ENCODE peak calls at places on chromosomes 5 and 9, in six cellular contexts. D, N, F, U, G and V are unnamed samples.

GRCh38 chr9:104903609-104904008 is 24.3 kb downstream of the ABCA1 start:
- DNase-seq in D (peak), N (no peak), F (no peak), U (no peak), G (peak), V (no peak)

GRCh38 chr5:95283022-95283615 is 1.8 kb downstream of the MCTP1 start:
- DNase-seq in D (no peak), N (no peak), F (no peak), U (no peak), G (no peak), V (no peak)

GRCh38 chr9:69174645-69175487 is 789 bp downstream of the TJP2 start:
- DNase-seq in D (peak), N (peak), F (peak), U (peak), G (peak), V (peak)

GRCh38 chr5:135308752-135309151 is 90.3 kb downstream of the MACROH2A1 start:
- DNase-seq in D (no peak), N (peak), F (no peak), U (peak), G (peak), V (no peak)

GRCh38 chr5:38935437-38935836 is 89.6 kb downstream of the OSMR start:
- DNase-seq in D (no peak), N (no peak), F (no peak), U (no peak), G (no peak), V (no peak)

GRCh38 chr9:116278326-116278725 is 124.7 kb downstream of the PAPPA start:
- DNase-seq in D (no peak), N (no peak), F (no peak), U (no peak), G (peak), V (no peak)

GRCh38 chr5:75192804-75193203 is 43.9 kb downstream of the ANKRD31 start:
- DNase-seq in D (no peak), N (no peak), F (no peak), U (no peak), G (no peak), V (no peak)

GRCh38 chr9:85024374-85024773 is 354.8 kb downstream of the NTRK2 start:
- DNase-seq in D (no peak), N (no peak), F (no peak), U (no peak), G (no peak), V (no peak)

GRCh38 chr9:90003046-90003355 is 398.2 kb downstream of the GADD45G start:
- DNase-seq in D (no peak), N (peak), F (peak), U (no peak), G (no peak), V (no peak)

GRCh38 chr9:120723547-120723946 is 9.3 kb upstream of the MEGF9 start:
- DNase-seq in D (no peak), N (no peak), F (peak), U (no peak), G (no peak), V (no peak)

GRCh38 chr9:91426123-91426745 is 2.6 kb upstream of the NFIL3 start:
- DNase-seq in D (peak), N (no peak), F (no peak), U (peak), G (no peak), V (peak)

GRCh38 chr9:15720861-15721260 is 168.0 kb downstream of the CCDC171 start:
- DNase-seq in D (no peak), N (no peak), F (no peak), U (no peak), G (no peak), V (no peak)

GRCh38 chr5:42620579-42621216 is 135.9 kb upstream of the CCDC152 start:
- DNase-seq in D (no peak), N (no peak), F (no peak), U (no peak), G (no peak), V (no peak)

GRCh38 chr5:41503860-41504259 is 6.5 kb downstream of the PLCXD3 start:
- DNase-seq in D (no peak), N (no peak), F (no peak), U (no peak), G (no peak), V (no peak)

GRCh38 chr9:137354845-137355420 is 52.9 kb upstream of the NRARP start:
- DNase-seq in D (no peak), N (no peak), F (peak), U (no peak), G (no peak), V (no peak)